ENCODE peak calls at places on chromosomes 13 and 19, in five cellular contexts. B is thoracic aorta, I is choroid plexus epithelial cell, Q is mesenchymal stem cell, X is RWPE1. S is an unnamed sample.

GRCh38 chr13:113605461-113605860 is 20.9 kb downstream of the TFDP1 start:
- DNase-seq in I (no peak), B (no peak), Q (no peak), X (no peak), S (no peak)

GRCh38 chr13:106449096-106449495 is 86.4 kb downstream of the EFNB2 start:
- DNase-seq in Q (no peak), X (no peak), I (no peak), B (no peak), S (no peak)

GRCh38 chr19:1997353-1998233 is 17.9 kb downstream of the BTBD2 start:
- DNase-seq in B (no peak), Q (no peak), X (no peak), I (no peak), S (no peak)

GRCh38 chr13:38308736-38309135 is 40.9 kb upstream of the UFM1 start:
- DNase-seq in B (no peak), Q (peak; percentile 2), I (peak; percentile 88), X (peak; percentile 82), S (no peak)

GRCh38 chr19:2334986-2335846 is 6.7 kb downstream of the SPPL2B start:
- DNase-seq in B (no peak), I (no peak), Q (no peak), X (no peak), S (no peak)

GRCh38 chr13:86725105-86725504 is 925.9 kb upstream of the SLITRK6 start:
- DNase-seq in I (peak; percentile 12), B (no peak), X (no peak), Q (no peak), S (no peak)

GRCh38 chr13:96252903-96253302 is 163.0 kb downstream of the HS6ST3 start:
- DNase-seq in I (no peak), X (no peak), B (no peak), Q (no peak), S (no peak)

GRCh38 chr13:23724196-23724970 is 154.2 kb downstream of the TNFRSF19 start:
- DNase-seq in B (no peak), Q (no peak), I (no peak), X (no peak), S (no peak)

GRCh38 chr13:112684041-112684440 is 5.8 kb upstream of the ATP11A start:
- DNase-seq in X (no peak), B (no peak), Q (no peak), I (no peak), S (no peak)

GRCh38 chr13:101475536-101475935 is 23.1 kb downstream of the ITGBL1 start:
- DNase-seq in I (no peak), B (no peak), Q (no peak), X (no peak), S (no peak)

GRCh38 chr13:74794582-74794981 is 660.4 kb upstream of the KLF12 start:
- DNase-seq in X (no peak), B (no peak), Q (no peak), I (peak; percentile 44), S (no peak)

GRCh38 chr19:45881909-45882528 is 3.9 kb downstream of the IRF2BP1 start:
- DNase-seq in B (no peak), X (no peak), Q (no peak), I (no peak), S (no peak)

GRCh38 chr19:21328402-21328801 is 808 bp downstream of the ZNF708 start:
- DNase-seq in I (peak; percentile 12), B (no peak), X (peak; percentile 4), Q (no peak), S (no peak)

GRCh38 chr13:113353254-113353653 is 10.7 kb downstream of the GRTP1 start:
- DNase-seq in I (no peak), Q (no peak), B (no peak), X (no peak), S (no peak)

GRCh38 chr13:29361716-29362115 is 233.8 kb downstream of the SLC7A1 start:
- DNase-seq in I (peak; percentile 3), X (no peak), B (no peak), Q (no peak), S (no peak)

S was measured in GOT3.